ENCODE peak calls at places on chromosomes 4 and X, in seven cellular contexts. One of them, this sample, is unnamed.

GRCh38 chr4:81828991-81829390 is 357.3 kb upstream of the RASGEF1B start:
- DNase-seq in HFF-Myc: no peak
- DNase-seq in MV-4-11: no peak
- DNase-seq in suprapubic skin: no peak
- DNase-seq in stimulated activated CD8-positive, alpha-beta memory T cell treated with anti-CD3 and anti-CD28 coated beads, Interleukin-15, amount 100 ng/mL, for 4 hours: no peak
- DNase-seq in lung microvascular endothelial cell: no peak
- DNase-seq in GM20000: no peak
- DNase-seq in this sample: no peak

GRCh38 chrX:82775426-82775825 is 732.7 kb upstream of the POU3F4 start:
- DNase-seq in HFF-Myc: no peak
- DNase-seq in lung microvascular endothelial cell: no peak
- DNase-seq in stimulated activated CD8-positive, alpha-beta memory T cell treated with anti-CD3 and anti-CD28 coated beads, Interleukin-15, amount 100 ng/mL, for 4 hours: no peak
- DNase-seq in suprapubic skin: no peak
- DNase-seq in MV-4-11: no peak
- DNase-seq in GM20000: no peak
- DNase-seq in this sample: no peak

GRCh38 chr4:17690898-17691297 is 76.5 kb downstream of the MED28 start:
- DNase-seq in stimulated activated CD8-positive, alpha-beta memory T cell treated with anti-CD3 and anti-CD28 coated beads, Interleukin-15, amount 100 ng/mL, for 4 hours: no peak
- DNase-seq in suprapubic skin: no peak
- DNase-seq in GM20000: no peak
- DNase-seq in lung microvascular endothelial cell: no peak
- DNase-seq in HFF-Myc: no peak
- DNase-seq in MV-4-11: no peak
- DNase-seq in this sample: no peak

GRCh38 chrX:23952401-23952800 is 44.6 kb downstream of the CXorf58 start:
- DNase-seq in GM20000: no peak
- DNase-seq in HFF-Myc: no peak
- DNase-seq in stimulated activated CD8-positive, alpha-beta memory T cell treated with anti-CD3 and anti-CD28 coated beads, Interleukin-15, amount 100 ng/mL, for 4 hours: no peak
- DNase-seq in suprapubic skin: no peak
- DNase-seq in lung microvascular endothelial cell: no peak
- DNase-seq in MV-4-11: peak; percentile 0
- DNase-seq in this sample: no peak

GRCh38 chr4:163913571-163913970 is 419.1 kb downstream of the TMA16 start:
- DNase-seq in MV-4-11: no peak
- DNase-seq in stimulated activated CD8-positive, alpha-beta memory T cell treated with anti-CD3 and anti-CD28 coated beads, Interleukin-15, amount 100 ng/mL, for 4 hours: no peak
- DNase-seq in GM20000: no peak
- DNase-seq in lung microvascular endothelial cell: no peak
- DNase-seq in HFF-Myc: no peak
- DNase-seq in suprapubic skin: no peak
- DNase-seq in this sample: no peak

GRCh38 chr4:2811830-2812599 is 19.1 kb downstream of the SH3BP2 start:
- DNase-seq in HFF-Myc: no peak
- DNase-seq in lung microvascular endothelial cell: peak; percentile 52
- DNase-seq in MV-4-11: peak; percentile 96
- DNase-seq in suprapubic skin: peak; percentile 88
- DNase-seq in stimulated activated CD8-positive, alpha-beta memory T cell treated with anti-CD3 and anti-CD28 coated beads, Interleukin-15, amount 100 ng/mL, for 4 hours: peak; percentile 24
- DNase-seq in GM20000: peak; percentile 78
- DNase-seq in this sample: peak; percentile 63

GRCh38 chr4:169351860-169352259 is 81.1 kb upstream of the SH3RF1 start:
- DNase-seq in HFF-Myc: no peak
- DNase-seq in stimulated activated CD8-positive, alpha-beta memory T cell treated with anti-CD3 and anti-CD28 coated beads, Interleukin-15, amount 100 ng/mL, for 4 hours: no peak
- DNase-seq in GM20000: no peak
- DNase-seq in suprapubic skin: no peak
- DNase-seq in MV-4-11: no peak
- DNase-seq in lung microvascular endothelial cell: peak; percentile 79
- DNase-seq in this sample: peak; percentile 70

GRCh38 chr4:104418313-104418712 is 76.4 kb downstream of the CXXC4 start:
- DNase-seq in HFF-Myc: no peak
- DNase-seq in stimulated activated CD8-positive, alpha-beta memory T cell treated with anti-CD3 and anti-CD28 coated beads, Interleukin-15, amount 100 ng/mL, for 4 hours: no peak
- DNase-seq in suprapubic skin: no peak
- DNase-seq in GM20000: no peak
- DNase-seq in MV-4-11: no peak
- DNase-seq in lung microvascular endothelial cell: no peak
- DNase-seq in this sample: no peak

GRCh38 chr4:44326716-44327115 is 121.9 kb downstream of the KCTD8 start:
- DNase-seq in lung microvascular endothelial cell: no peak
- DNase-seq in HFF-Myc: no peak
- DNase-seq in GM20000: no peak
- DNase-seq in MV-4-11: no peak
- DNase-seq in suprapubic skin: no peak
- DNase-seq in stimulated activated CD8-positive, alpha-beta memory T cell treated with anti-CD3 and anti-CD28 coated beads, Interleukin-15, amount 100 ng/mL, for 4 hours: no peak
- DNase-seq in this sample: no peak

GRCh38 chr4:127141857-127142256 is 490.9 kb upstream of the INTU start:
- DNase-seq in stimulated activated CD8-positive, alpha-beta memory T cell treated with anti-CD3 and anti-CD28 coated beads, Interleukin-15, amount 100 ng/mL, for 4 hours: no peak
- DNase-seq in HFF-Myc: no peak
- DNase-seq in suprapubic skin: no peak
- DNase-seq in MV-4-11: no peak
- DNase-seq in lung microvascular endothelial cell: no peak
- DNase-seq in GM20000: no peak
- DNase-seq in this sample: no peak

GRCh38 chr4:128528793-128529553 is 241.4 kb upstream of the PGRMC2 start:
- DNase-seq in lung microvascular endothelial cell: peak; percentile 45
- DNase-seq in MV-4-11: no peak
- DNase-seq in suprapubic skin: no peak
- DNase-seq in GM20000: no peak
- DNase-seq in stimulated activated CD8-positive, alpha-beta memory T cell treated with anti-CD3 and anti-CD28 coated beads, Interleukin-15, amount 100 ng/mL, for 4 hours: no peak
- DNase-seq in HFF-Myc: peak; percentile 90
- DNase-seq in this sample: peak; percentile 88

GRCh38 chr4:78100060-78100459 is 42.9 kb downstream of the FRAS1 start:
- DNase-seq in GM20000: no peak
- DNase-seq in MV-4-11: no peak
- DNase-seq in HFF-Myc: no peak
- DNase-seq in lung microvascular endothelial cell: no peak
- DNase-seq in suprapubic skin: no peak
- DNase-seq in stimulated activated CD8-positive, alpha-beta memory T cell treated with anti-CD3 and anti-CD28 coated beads, Interleukin-15, amount 100 ng/mL, for 4 hours: no peak
- DNase-seq in this sample: no peak

GRCh38 chrX:71143508-71143907 is 1.1 kb upstream of the NLGN3 start:
- DNase-seq in suprapubic skin: no peak
- DNase-seq in GM20000: no peak
- DNase-seq in HFF-Myc: no peak
- DNase-seq in lung microvascular endothelial cell: peak; percentile 14
- DNase-seq in MV-4-11: no peak
- DNase-seq in stimulated activated CD8-positive, alpha-beta memory T cell treated with anti-CD3 and anti-CD28 coated beads, Interleukin-15, amount 100 ng/mL, for 4 hours: no peak
- DNase-seq in this sample: no peak

GRCh38 chr4:81421346-81422218 is 50.1 kb downstream of the RASGEF1B start:
- DNase-seq in GM20000: peak; percentile 73
- DNase-seq in suprapubic skin: no peak
- DNase-seq in MV-4-11: peak; percentile 96
- DNase-seq in lung microvascular endothelial cell: no peak
- DNase-seq in stimulated activated CD8-positive, alpha-beta memory T cell treated with anti-CD3 and anti-CD28 coated beads, Interleukin-15, amount 100 ng/mL, for 4 hours: no peak
- DNase-seq in HFF-Myc: no peak
- DNase-seq in this sample: no peak

GRCh38 chr4:10086506-10087120 is 30.0 kb downstream of the WDR1 start:
- DNase-seq in lung microvascular endothelial cell: no peak
- DNase-seq in stimulated activated CD8-positive, alpha-beta memory T cell treated with anti-CD3 and anti-CD28 coated beads, Interleukin-15, amount 100 ng/mL, for 4 hours: no peak
- DNase-seq in GM20000: no peak
- DNase-seq in suprapubic skin: no peak
- DNase-seq in MV-4-11: no peak
- DNase-seq in HFF-Myc: no peak
- DNase-seq in this sample: no peak

GRCh38 chr4:183072181-183072580 is 26.9 kb upstream of the WWC2 start:
- DNase-seq in lung microvascular endothelial cell: no peak
- DNase-seq in GM20000: no peak
- DNase-seq in stimulated activated CD8-positive, alpha-beta memory T cell treated with anti-CD3 and anti-CD28 coated beads, Interleukin-15, amount 100 ng/mL, for 4 hours: no peak
- DNase-seq in MV-4-11: no peak
- DNase-seq in HFF-Myc: no peak
- DNase-seq in suprapubic skin: no peak
- DNase-seq in this sample: no peak

GRCh38 chr4:55503164-55503563 is 43.5 kb downstream of the CLOCK start:
- DNase-seq in GM20000: no peak
- DNase-seq in HFF-Myc: peak; percentile 10
- DNase-seq in MV-4-11: peak; percentile 65
- DNase-seq in stimulated activated CD8-positive, alpha-beta memory T cell treated with anti-CD3 and anti-CD28 coated beads, Interleukin-15, amount 100 ng/mL, for 4 hours: no peak
- DNase-seq in suprapubic skin: no peak
- DNase-seq in lung microvascular endothelial cell: peak; percentile 7
- DNase-seq in this sample: peak; percentile 3

GRCh38 chr4:41933997-41934812 is 1.0 kb upstream of the TMEM33 start:
- DNase-seq in lung microvascular endothelial cell: no peak
- DNase-seq in stimulated activated CD8-positive, alpha-beta memory T cell treated with anti-CD3 and anti-CD28 coated beads, Interleukin-15, amount 100 ng/mL, for 4 hours: no peak
- DNase-seq in HFF-Myc: no peak
- DNase-seq in MV-4-11: peak; percentile 97
- DNase-seq in GM20000: no peak
- DNase-seq in suprapubic skin: no peak
- DNase-seq in this sample: no peak

GRCh38 chr4:110088670-110089069 is 109.7 kb downstream of the ELOVL6 start:
- DNase-seq in GM20000: peak; percentile 5
- DNase-seq in lung microvascular endothelial cell: no peak
- DNase-seq in MV-4-11: no peak
- DNase-seq in HFF-Myc: no peak
- DNase-seq in suprapubic skin: no peak
- DNase-seq in stimulated activated CD8-positive, alpha-beta memory T cell treated with anti-CD3 and anti-CD28 coated beads, Interleukin-15, amount 100 ng/mL, for 4 hours: no peak
- DNase-seq in this sample: no peak

GRCh38 chr4:159639924-159640323 is 537.0 kb downstream of the RAPGEF2 start:
- DNase-seq in lung microvascular endothelial cell: no peak
- DNase-seq in HFF-Myc: no peak
- DNase-seq in GM20000: no peak
- DNase-seq in stimulated activated CD8-positive, alpha-beta memory T cell treated with anti-CD3 and anti-CD28 coated beads, Interleukin-15, amount 100 ng/mL, for 4 hours: no peak
- DNase-seq in MV-4-11: no peak
- DNase-seq in suprapubic skin: no peak
- DNase-seq in this sample: no peak

GRCh38 chrX:71604141-71604540 is 14.2 kb downstream of the CXCR3 start:
- DNase-seq in HFF-Myc: no peak
- DNase-seq in suprapubic skin: no peak
- DNase-seq in GM20000: no peak
- DNase-seq in stimulated activated CD8-positive, alpha-beta memory T cell treated with anti-CD3 and anti-CD28 coated beads, Interleukin-15, amount 100 ng/mL, for 4 hours: no peak
- DNase-seq in lung microvascular endothelial cell: no peak
- DNase-seq in MV-4-11: no peak
- DNase-seq in this sample: no peak

GRCh38 chr4:163448541-163449203 is 24.9 kb downstream of the TKTL2 start:
- DNase-seq in suprapubic skin: no peak
- DNase-seq in HFF-Myc: peak; percentile 9
- DNase-seq in stimulated activated CD8-positive, alpha-beta memory T cell treated with anti-CD3 and anti-CD28 coated beads, Interleukin-15, amount 100 ng/mL, for 4 hours: no peak
- DNase-seq in lung microvascular endothelial cell: no peak
- DNase-seq in MV-4-11: no peak
- DNase-seq in GM20000: no peak
- DNase-seq in this sample: no peak

GRCh38 chr4:21656832-21657231 is 291.7 kb downstream of the KCNIP4 start:
- DNase-seq in GM20000: no peak
- DNase-seq in suprapubic skin: no peak
- DNase-seq in stimulated activated CD8-positive, alpha-beta memory T cell treated with anti-CD3 and anti-CD28 coated beads, Interleukin-15, amount 100 ng/mL, for 4 hours: no peak
- DNase-seq in HFF-Myc: peak; percentile 59
- DNase-seq in lung microvascular endothelial cell: peak; percentile 44
- DNase-seq in MV-4-11: no peak
- DNase-seq in this sample: peak; percentile 88

GRCh38 chrX:138769918-138770317 is 58.4 kb upstream of the FGF13 start:
- DNase-seq in HFF-Myc: no peak
- DNase-seq in suprapubic skin: no peak
- DNase-seq in GM20000: no peak
- DNase-seq in lung microvascular endothelial cell: no peak
- DNase-seq in stimulated activated CD8-positive, alpha-beta memory T cell treated with anti-CD3 and anti-CD28 coated beads, Interleukin-15, amount 100 ng/mL, for 4 hours: no peak
- DNase-seq in MV-4-11: no peak
- DNase-seq in this sample: no peak

GRCh38 chr4:158810487-158811215 is 41.8 kb downstream of the FNIP2 start:
- DNase-seq in stimulated activated CD8-positive, alpha-beta memory T cell treated with anti-CD3 and anti-CD28 coated beads, Interleukin-15, amount 100 ng/mL, for 4 hours: no peak
- DNase-seq in MV-4-11: no peak
- DNase-seq in GM20000: no peak
- DNase-seq in lung microvascular endothelial cell: peak; percentile 91
- DNase-seq in HFF-Myc: peak; percentile 70
- DNase-seq in suprapubic skin: no peak
- DNase-seq in this sample: peak; percentile 95

This sample was measured in endothelial cell of umbilical vein.